ENCODE peak calls at places on chromosome 21, in five cellular contexts. M is dorsolateral prefrontal cortex, X is MM.1S, I is brain microvascular endothelial cell, J is HCT116. R is an unnamed sample.
A peak's percentile ranks its signal among the peaks of the same experiment; 100 is the strongest.

GRCh38 chr21:34274001-34274400 is 89.8 kb upstream of the KCNE2 start:
- DNase-seq in M (no peak), X (no peak), I (peak; percentile 30), J (no peak), R (no peak)

GRCh38 chr21:40165671-40166070 is 298.4 kb downstream of the PCP4 start:
- DNase-seq in M (no peak), X (no peak), I (no peak), J (no peak), R (no peak)

GRCh38 chr21:14382486-14382834 is 486 bp downstream of the HSPA13 start:
- DNase-seq in M (peak; percentile 63), X (no peak), I (peak; percentile 2), J (no peak), R (peak; percentile 3)

GRCh38 chr21:27149034-27149433 is 182.1 kb upstream of the ADAMTS5 start:
- DNase-seq in M (no peak), X (no peak), I (peak; percentile 10), J (no peak), R (no peak)

GRCh38 chr21:22225299-22225698 is 1227.1 kb downstream of the NCAM2 start:
- DNase-seq in M (no peak), X (no peak), I (no peak), J (no peak), R (no peak)

GRCh38 chr21:37198989-37199924 is 67.9 kb downstream of the VPS26C start:
- DNase-seq in M (no peak), X (no peak), I (peak; percentile 78), J (peak; percentile 66), R (peak; percentile 32)

GRCh38 chr21:35506352-35506751 is 457.2 kb upstream of the RUNX1 start:
- DNase-seq in M (no peak), X (no peak), I (no peak), J (no peak), R (no peak)

GRCh38 chr21:16124397-16125130 is 394.8 kb downstream of the USP25 start:
- DNase-seq in M (no peak), X (no peak), I (peak; percentile 48), J (no peak), R (no peak)

GRCh38 chr21:39456665-39457064 is 4.9 kb downstream of the SH3BGR start:
- DNase-seq in M (no peak), X (no peak), I (no peak), J (no peak), R (no peak)

GRCh38 chr21:21624674-21625073 is 626.5 kb downstream of the NCAM2 start:
- DNase-seq in M (no peak), X (no peak), I (no peak), J (no peak), R (no peak)

GRCh38 chr21:35882791-35883240 is 177.5 kb downstream of the SETD4 start:
- DNase-seq in M (no peak), X (no peak), I (peak; percentile 14), J (no peak), R (no peak)

GRCh38 chr21:36039861-36040260 is 20.5 kb downstream of the SETD4 start:
- DNase-seq in M (no peak), X (no peak), I (no peak), J (no peak), R (no peak)

GRCh38 chr21:41321211-41321907 is 4.8 kb downstream of the FAM3B start:
- DNase-seq in M (no peak), X (peak; percentile 90), I (no peak), J (no peak), R (no peak)
- TF ChIP-seq CTCF in M (no peak), X (peak; percentile 49), I (no peak), J (no peak), R (no peak)

GRCh38 chr21:38409907-38410306 is 88.4 kb downstream of the ERG start:
- DNase-seq in M (no peak), X (no peak), I (no peak), J (no peak), R (no peak)

GRCh38 chr21:38413958-38414506 is 84.2 kb downstream of the ERG start:
- DNase-seq in M (no peak), X (no peak), I (no peak), J (no peak), R (no peak)

DNA sequence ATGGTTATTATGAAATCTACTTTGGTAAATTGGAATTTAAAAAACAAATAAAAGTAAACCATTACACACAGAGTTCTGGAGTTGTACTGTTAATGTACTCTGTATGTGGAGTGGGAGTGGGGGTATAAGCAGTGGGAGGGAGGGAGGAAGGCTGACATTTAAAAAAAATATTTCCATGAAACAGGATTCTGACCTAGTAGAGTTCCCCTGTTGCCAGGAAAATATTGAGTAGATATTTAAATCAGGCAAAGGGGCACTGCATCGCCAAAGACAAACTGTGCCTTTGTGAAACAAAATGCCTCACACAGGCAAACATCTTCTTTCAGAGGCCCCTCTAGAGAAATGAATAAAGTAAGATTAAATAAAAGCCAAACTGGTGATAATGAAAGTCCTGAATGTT is 87.8 kb downstream of the ERG start:
- DNase-seq in M (no peak), X (no peak), I (no peak), J (no peak), R (no peak)
- TF ChIP-seq CTCF in M (no peak), X (no peak), I (no peak), J (no peak), R (no peak)

GRCh38 chr21:43916691-43917514 is 51.9 kb downstream of the AGPAT3 start:
- DNase-seq in M (no peak), X (peak; percentile 83), I (no peak), J (no peak), R (no peak)

GRCh38 chr21:43916076-43916475 is 51.1 kb downstream of the AGPAT3 start:
- DNase-seq in M (no peak), X (peak; percentile 37), I (no peak), J (no peak), R (no peak)

GRCh38 chr21:43918385-43918947 is 53.4 kb downstream of the AGPAT3 start:
- DNase-seq in M (peak; percentile 16), X (no peak), I (no peak), J (no peak), R (no peak)

GRCh38 chr21:43919283-43919682 is 54.3 kb downstream of the AGPAT3 start:
- DNase-seq in M (no peak), X (no peak), I (no peak), J (no peak), R (no peak)

GRCh38 chr21:43917515-43918384 is 52.7 kb downstream of the AGPAT3 start:
- DNase-seq in M (no peak), X (peak; percentile 82), I (no peak), J (peak; percentile 15), R (peak; percentile 4)
- TF ChIP-seq CTCF in M (no peak), X (peak; percentile 59), I (no peak), J (peak; percentile 25), R (no peak)

GRCh38 chr21:44049606-44050005 is 37.5 kb downstream of the TRAPPC10 start:
- DNase-seq in M (no peak), X (no peak), I (no peak), J (no peak), R (no peak)
- TF ChIP-seq CTCF in M (no peak), X (no peak), I (no peak), J (no peak), R (no peak)

DNA sequence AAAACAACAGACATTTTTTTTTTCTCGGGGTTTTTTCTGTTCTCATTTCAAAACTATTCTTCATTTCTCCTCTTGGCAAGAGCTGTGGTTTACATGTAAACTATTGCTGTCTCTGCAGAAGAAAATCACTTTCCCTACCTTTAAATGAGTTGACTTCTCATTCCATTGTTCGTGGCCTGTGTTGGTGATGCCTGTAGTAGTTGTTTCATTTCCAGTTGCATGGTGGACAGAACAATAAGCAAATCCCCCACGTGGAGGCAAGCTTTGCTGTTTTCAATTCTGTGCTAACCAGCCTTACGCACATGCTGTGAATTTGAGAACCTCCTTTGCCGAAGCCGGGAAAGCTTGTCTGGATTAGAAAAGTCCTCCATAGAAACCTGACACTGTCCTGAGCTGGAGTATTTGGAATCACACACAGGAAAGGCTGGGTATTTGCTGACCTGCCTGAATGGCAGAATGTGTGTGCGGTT is 26.2 kb upstream of the MAP3K7CL start:
- DNase-seq in M (no peak), X (no peak), I (no peak), J (no peak), R (no peak)
- TF ChIP-seq CTCF in M (no peak), X (no peak), I (no peak), J (no peak), R (no peak)